ENCODE peak calls at places on chromosome 4, in four cellular contexts. E is heart left ventricle, B is right lobe of liver, I is stomach. S is an unnamed sample.

GRCh38 chr4:24433515-24434192 is 150.7 kb downstream of the DHX15 start:
- DNase-seq in E (no peak), B (no peak), I (no peak), S (peak; percentile 6)

GRCh38 chr4:7963691-7964090 is 24.0 kb upstream of the AFAP1 start:
- DNase-seq in E (no peak), B (no peak), I (no peak), S (no peak)

GRCh38 chr4:125070869-125071268 is 243.9 kb upstream of the FAT4 start:
- DNase-seq in E (no peak), B (no peak), I (no peak), S (no peak)

GRCh38 chr4:54543088-54543795 is 114.5 kb upstream of the KIT start:
- DNase-seq in E (no peak), B (no peak), I (no peak), S (no peak)

GRCh38 chr4:124943145-124943889 is 230.8 kb upstream of the ANKRD50 start:
- DNase-seq in E (no peak), B (no peak), I (no peak), S (no peak)

GRCh38 chr4:105965183-105965800 is 70.0 kb downstream of the NPNT start:
- DNase-seq in E (no peak), B (no peak), I (no peak), S (no peak)

GRCh38 chr4:47642985-47643745 is 158.1 kb downstream of the ATP10D start:
- DNase-seq in E (no peak), B (no peak), I (no peak), S (no peak)

GRCh38 chr4:67892905-67893304 is 9.1 kb upstream of the TMPRSS11D start:
- DNase-seq in E (no peak), B (no peak), I (no peak), S (no peak)

GRCh38 chr4:45946699-45947098 is 177.2 kb downstream of the GABRG1 start:
- DNase-seq in E (no peak), B (no peak), I (no peak), S (no peak)

GRCh38 chr4:105274090-105274489 is 127.4 kb downstream of the TET2 start:
- DNase-seq in E (no peak), B (no peak), I (no peak), S (no peak)

GRCh38 chr4:122744229-122744628 is 11.7 kb downstream of the BBS12 start:
- DNase-seq in E (no peak), B (no peak), I (no peak), S (no peak)

GRCh38 chr4:5504486-5504885 is 203.9 kb downstream of the EVC2 start:
- DNase-seq in E (no peak), B (no peak), I (no peak), S (no peak)

GRCh38 chr4:3643518-3644433 is 111.6 kb upstream of the LRPAP1 start:
- DNase-seq in E (no peak), B (peak; percentile 30), I (no peak), S (no peak)

GRCh38 chr4:7044415-7044930 is 1.3 kb downstream of the TADA2B start:
- DNase-seq in E (peak; percentile 26), B (no peak), I (no peak), S (no peak)

GRCh38 chr4:186844059-186844681 is 120.5 kb upstream of the FAT1 start:
- DNase-seq in E (no peak), B (no peak), I (no peak), S (peak; percentile 45)

GRCh38 chr4:155738548-155738947 is 20.3 kb upstream of the GUCY1B1 start:
- DNase-seq in E (no peak), B (no peak), I (no peak), S (no peak)

GRCh38 chr4:88865466-88865865 is 167.8 kb upstream of the NAP1L5 start:
- DNase-seq in E (no peak), B (no peak), I (no peak), S (no peak)

GRCh38 chr4:117495802-117496201 is 410.4 kb upstream of the TRAM1L1 start:
- DNase-seq in E (no peak), B (no peak), I (no peak), S (no peak)

GRCh38 chr4:26120098-26120795 is 200.6 kb upstream of the RBPJ start:
- DNase-seq in E (no peak), B (no peak), I (no peak), S (no peak)

GRCh38 chr4:147017081-147017480 is 71.4 kb upstream of the TTC29 start:
- DNase-seq in E (no peak), B (no peak), I (no peak), S (no peak)

GRCh38 chr4:108592674-108592986 is 27.7 kb upstream of the RPL34 start:
- DNase-seq in E (no peak), B (no peak), I (no peak), S (no peak)

GRCh38 chr4:87270144-87270543 is 49.7 kb upstream of the KLHL8 start:
- DNase-seq in E (no peak), B (no peak), I (no peak), S (peak; percentile 40)

GRCh38 chr4:82865592-82865991 is 25.4 kb downstream of the SEC31A start:
- DNase-seq in E (no peak), B (no peak), I (no peak), S (no peak)

GRCh38 chr4:62193726-62194125 is 993.6 kb downstream of the ADGRL3 start:
- DNase-seq in E (no peak), B (no peak), I (no peak), S (no peak)

GRCh38 chr4:2070421-2071251 is 11.5 kb downstream of the NAT8L start:
- DNase-seq in E (peak; percentile 18), B (peak; percentile 42), I (no peak), S (no peak)

GRCh38 chr4:154416183-154416543 is 75.4 kb downstream of the DCHS2 start:
- DNase-seq in E (peak; percentile 37), B (no peak), I (no peak), S (peak; percentile 40)

GRCh38 chr4:118389731-118390520 is 37.1 kb upstream of the PRSS12 start:
- DNase-seq in E (no peak), B (no peak), I (no peak), S (no peak)

DNA sequence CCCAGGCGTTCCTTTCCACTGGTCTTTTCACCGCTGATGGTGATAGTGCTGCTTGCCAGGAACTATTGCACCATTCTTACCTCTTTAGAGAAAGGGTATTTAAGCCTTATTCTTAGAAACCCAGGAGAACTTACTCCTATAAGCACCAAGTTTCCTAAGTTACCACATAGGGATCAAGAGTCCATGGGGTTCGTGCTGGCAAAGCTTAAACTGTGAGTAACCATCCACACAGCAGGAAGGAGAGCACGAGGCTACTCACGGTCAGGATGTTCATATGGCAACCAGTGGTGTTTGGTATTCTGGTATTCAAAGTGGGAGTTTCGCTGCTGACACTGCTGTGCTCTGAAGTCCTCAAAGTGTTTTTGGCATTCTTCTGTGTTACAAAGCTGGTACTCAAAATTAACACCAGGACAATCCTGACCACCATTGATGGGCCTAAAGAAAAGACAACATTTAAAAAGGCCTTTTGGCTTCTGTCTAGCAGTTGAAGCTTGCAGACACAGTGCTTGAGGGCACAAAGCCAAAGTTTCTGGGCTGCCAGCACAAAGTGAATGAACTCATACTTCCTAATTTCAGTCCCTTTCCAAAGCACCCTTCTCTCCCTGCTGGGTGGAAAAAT is 256.9 kb downstream of the ADAMTS3 start:
- DNase-seq in E (peak; percentile 78), B (peak; percentile 64), I (peak; percentile 29), S (peak; percentile 50)
- H3K4me3 ChIP-seq in E (no peak overlapping the region), B (no peak overlapping the region), I (no peak overlapping the region), S (no peak overlapping the region)

DNA sequence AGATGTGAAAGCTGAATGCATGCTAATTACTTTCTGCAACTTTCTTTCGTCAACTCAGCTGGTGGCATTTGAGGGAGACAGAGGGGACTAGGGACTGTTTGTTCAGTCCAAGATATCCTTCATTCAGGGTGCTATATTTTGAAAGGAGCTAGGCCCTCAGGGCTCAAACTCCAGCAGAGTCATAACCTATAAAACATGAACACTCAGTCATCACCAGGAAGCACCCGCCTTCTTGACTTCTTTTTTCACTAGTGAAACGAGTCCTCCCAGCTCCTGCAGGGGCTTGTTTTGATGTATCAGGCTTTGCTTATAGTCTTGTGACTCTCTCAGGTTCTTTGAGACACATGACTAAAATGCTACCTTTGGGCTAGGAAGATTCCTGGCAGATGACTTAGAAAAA is 230.6 kb downstream of the PCDH7 start:
- DNase-seq in E (no peak), B (no peak), I (no peak), S (no peak)
- H3K4me1 ChIP-seq in E (peaks cover 2% of the 10 kb centered on the region), B (no peaks in the 10 kb centered on the region), I (no peaks in the 10 kb centered on the region), S (peaks cover 7% of the 10 kb centered on the region)

GRCh38 chr4:28443371-28443770 is 1582.7 kb downstream of the STIM2 start:
- DNase-seq in E (no peak), B (no peak), I (no peak), S (no peak)

GRCh38 chr4:28449080-28449479 is 1588.4 kb downstream of the STIM2 start:
- DNase-seq in E (no peak), B (no peak), I (no peak), S (no peak)

GRCh38 chr4:28444886-28445496 is 1584.3 kb downstream of the STIM2 start:
- DNase-seq in E (no peak), B (no peak), I (no peak), S (no peak)

DNA sequence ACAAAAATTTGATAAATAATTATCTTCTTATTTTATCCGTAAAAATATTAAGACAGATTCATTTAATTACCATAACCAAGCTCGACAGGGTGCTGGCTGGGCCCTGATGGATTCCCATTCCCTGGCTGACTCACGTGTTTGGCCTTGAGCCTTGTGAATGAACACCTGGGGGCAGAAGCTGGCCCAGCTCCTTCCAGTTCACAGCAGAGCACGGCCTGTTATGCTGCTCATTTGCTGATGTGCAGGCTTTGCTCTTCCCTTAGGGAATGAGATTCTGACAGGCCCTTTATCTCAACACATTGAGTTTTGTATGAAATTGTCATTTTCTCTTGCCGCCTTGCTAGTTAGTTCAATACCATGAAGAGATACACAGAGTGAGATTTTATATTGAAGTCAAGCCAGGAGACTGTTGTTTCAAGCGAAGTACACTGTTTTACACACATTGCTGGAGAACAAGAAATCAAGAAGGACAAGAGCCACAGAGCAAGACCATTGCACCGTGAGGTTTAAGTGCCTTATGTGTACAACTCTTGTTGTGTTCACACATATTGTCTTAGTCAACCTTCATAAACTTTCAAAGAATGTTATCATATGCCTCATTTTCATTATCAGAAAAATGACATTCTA is 1583.3 kb downstream of the STIM2 start:
- DNase-seq in E (no peak), B (no peak), I (no peak), S (no peak)
- H3K9me3 ChIP-seq in E (no peaks in the 10 kb centered on the region), B (no peaks in the 10 kb centered on the region), I (no peaks in the 10 kb centered on the region), S (no peaks in the 10 kb centered on the region)

DNA sequence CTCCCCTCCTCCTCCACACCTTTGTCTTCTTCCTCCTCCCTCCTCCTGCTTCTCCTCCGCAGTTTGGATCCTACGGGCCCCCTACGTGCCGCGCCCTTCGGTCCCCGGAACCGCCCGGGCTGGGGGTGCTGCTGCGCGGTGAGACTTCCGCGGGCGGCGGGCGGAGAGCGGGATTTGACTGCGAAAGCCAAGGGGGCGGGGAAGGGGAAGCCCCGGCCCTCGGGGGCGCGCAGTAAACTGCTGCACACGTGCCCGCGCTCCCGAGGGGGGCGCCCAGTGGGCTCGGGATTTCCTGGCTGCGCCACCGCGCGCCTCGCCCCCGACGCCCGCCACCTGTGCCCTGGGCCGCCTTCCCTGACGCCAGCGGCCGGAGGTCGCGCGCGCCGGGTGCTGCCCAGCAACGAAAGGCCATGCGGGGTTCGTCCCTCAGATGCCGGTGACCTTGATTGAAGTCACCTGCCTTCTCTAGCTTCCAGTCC is 3.3 kb upstream of the NKX3-2 start:
- DNase-seq in E (no peak), B (no peak), I (no peak), S (no peak)
- H3K4me3 ChIP-seq in E (peak overlapping the region; percentile 42), B (peak overlapping the region; percentile 22), I (peak overlapping the region; percentile 41), S (no peak overlapping the region)

S was measured in mucosa of descending colon.